ENCODE peak calls at places on chromosome 19, in ten cellular contexts. O, U, J, G, C, F, E, X, P and I are unnamed samples.
A peak's percentile ranks its signal among the peaks of the same experiment; 100 is the strongest.

GRCh38 chr19:1523412-1524205 is at the start of gene PLK5:
- DNase-seq in O (no peak), U (no peak), J (peak; percentile 35), G (peak; percentile 42), C (no peak), F (no peak), E (no peak), X (no peak), P (no peak), I (no peak)

GRCh38 chr19:45677351-45678230 is 9.6 kb downstream of the GIPR start:
- DNase-seq in O (peak; percentile 69), U (peak; percentile 97), J (peak; percentile 51), G (peak; percentile 92), C (no peak), F (peak; percentile 54), E (peak; percentile 36), X (peak; percentile 64), P (peak; percentile 97), I (no peak)

GRCh38 chr19:38049105-38049649 is 142.2 kb downstream of the SIPA1L3 start:
- DNase-seq in O (no peak), U (peak; percentile 29), J (no peak), G (no peak), C (no peak), F (no peak), E (no peak), X (no peak), P (no peak), I (no peak)

GRCh38 chr19:13796301-13797057 is 1.2 kb downstream of the ZSWIM4 start:
- DNase-seq in O (peak; percentile 94), U (peak; percentile 53), J (no peak), G (no peak), C (peak; percentile 30), F (peak; percentile 84), E (peak; percentile 46), X (peak; percentile 88), P (peak; percentile 87), I (peak; percentile 86)

GRCh38 chr19:9934132-9934950 is 2.0 kb downstream of the OLFM2 start:
- DNase-seq in O (peak; percentile 77), U (peak; percentile 68), J (peak; percentile 94), G (peak; percentile 88), C (peak; percentile 80), F (peak; percentile 59), E (peak; percentile 49), X (peak; percentile 82), P (peak; percentile 75), I (no peak)

GRCh38 chr19:8429044-8429443 is 15.7 kb upstream of the HNRNPM start:
- DNase-seq in O (no peak), U (no peak), J (no peak), G (no peak), C (no peak), F (no peak), E (no peak), X (no peak), P (no peak), I (no peak)

GRCh38 chr19:29329460-29330134 is 116.6 kb upstream of the UQCRFS1 start:
- DNase-seq in O (no peak), U (no peak), J (peak; percentile 26), G (peak; percentile 76), C (no peak), F (no peak), E (no peak), X (no peak), P (peak; percentile 36), I (no peak)

GRCh38 chr19:7257148-7258041 is 36.8 kb downstream of the INSR start:
- DNase-seq in O (no peak), U (peak; percentile 59), J (peak; percentile 28), G (no peak), C (no peak), F (peak; percentile 24), E (no peak), X (no peak), P (peak; percentile 5), I (no peak)

GRCh38 chr19:51921949-51922348 is 5.3 kb upstream of the ZNF613 start:
- DNase-seq in O (no peak), U (no peak), J (no peak), G (no peak), C (no peak), F (no peak), E (no peak), X (no peak), P (no peak), I (no peak)

GRCh38 chr19:35114656-35115537 is 726 bp upstream of the FXYD3 start:
- DNase-seq in O (peak; percentile 82), U (peak; percentile 80), J (peak; percentile 85), G (peak; percentile 74), C (peak; percentile 89), F (peak; percentile 63), E (peak; percentile 75), X (peak; percentile 83), P (peak; percentile 74), I (no peak)
- H3K27ac ChIP-seq in O (peak overlapping the region; percentile 55), U (peak overlapping the region; percentile 88), J (no peak overlapping the region), G (no peak overlapping the region), C (peak overlapping the region; percentile 98), F (no peak overlapping the region), E (peak overlapping the region; percentile 83), X (no peak overlapping the region), P (peak overlapping the region; percentile 36), I (no peak overlapping the region)

GRCh38 chr19:16970821-16971220 is 55.8 kb downstream of the CPAMD8 start:
- DNase-seq in O (no peak), U (no peak), J (no peak), G (no peak), C (no peak), F (no peak), E (no peak), X (no peak), P (no peak), I (no peak)

DNA sequence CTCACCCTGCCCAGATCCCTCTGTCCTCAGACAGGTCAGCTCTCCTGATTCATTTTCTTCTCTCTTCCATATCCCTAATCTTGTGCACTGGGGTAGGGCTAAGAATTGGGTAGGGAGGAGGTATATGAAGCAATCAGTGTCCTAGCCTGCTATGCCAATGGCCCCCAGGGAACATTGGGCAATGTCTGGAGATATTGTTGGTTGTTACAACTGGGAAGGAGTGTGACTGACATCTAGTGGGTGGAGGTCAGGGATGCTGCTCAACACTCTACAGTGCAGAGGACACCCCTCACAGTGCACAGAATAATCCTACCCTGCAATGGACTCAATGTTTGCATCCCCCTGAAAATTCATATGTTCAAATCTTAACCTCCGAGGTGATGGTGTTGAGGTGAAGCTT is 57.5 kb downstream of the CPAMD8 start:
- DNase-seq in O (no peak), U (no peak), J (peak; percentile 37), G (no peak), C (peak; percentile 25), F (no peak), E (no peak), X (no peak), P (peak; percentile 23), I (no peak)
- TF ChIP-seq CTCF in O (no peak), U (no peak), J (peak; percentile 51), G (peak; percentile 41), C (peak; percentile 62), F (no peak), E (no peak), X (no peak), P (no peak), I (no peak)

DNA sequence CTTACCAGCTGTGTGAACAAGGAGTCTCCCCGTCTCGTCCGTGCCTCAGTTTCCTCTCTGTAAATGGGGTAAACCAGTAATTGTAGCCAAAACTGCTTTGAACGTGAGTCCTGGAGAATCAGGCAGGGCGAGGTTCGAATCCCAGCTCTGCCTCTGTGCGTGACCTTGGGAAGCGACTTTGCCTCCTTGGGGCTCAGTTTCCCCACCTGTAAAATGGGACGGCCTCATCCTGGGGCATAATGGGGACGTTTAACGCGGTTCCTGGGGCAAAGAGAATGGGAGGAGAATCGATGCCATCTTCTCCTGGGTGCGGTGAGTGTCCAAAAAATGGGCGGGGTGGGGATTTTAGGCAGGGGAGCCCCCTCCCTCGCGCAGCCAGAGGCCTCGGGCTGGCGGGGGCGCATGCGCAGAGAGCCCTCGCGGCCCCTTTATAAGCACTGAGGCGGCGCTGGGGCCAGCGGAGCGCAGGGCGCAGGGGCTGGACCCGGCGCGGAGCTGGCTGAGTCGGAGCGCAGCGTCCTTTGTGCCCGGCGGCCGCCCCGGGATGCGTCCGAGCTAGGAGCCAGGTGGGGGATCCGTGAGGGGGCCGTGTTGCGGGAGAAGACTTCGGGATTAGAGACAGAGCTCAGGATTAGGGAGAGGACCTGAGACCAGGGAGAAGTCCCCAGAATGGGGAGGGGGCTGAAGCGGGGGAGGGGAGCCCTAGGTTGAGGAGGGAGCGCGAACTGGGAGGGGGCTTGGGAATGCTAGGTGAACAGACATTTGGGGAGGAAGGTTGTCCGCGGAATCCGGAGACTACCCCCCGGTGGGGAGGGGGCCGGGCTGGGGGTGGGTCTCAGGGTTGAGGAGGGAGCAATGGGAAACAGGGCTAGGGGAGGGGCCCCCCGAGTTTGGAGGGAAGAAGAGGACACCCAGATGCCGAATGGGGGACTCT is at the start of gene NCAN:
- DNase-seq in O (no peak), U (no peak), J (peak; percentile 39), G (peak; percentile 65), C (peak; percentile 48), F (no peak), E (no peak), X (no peak), P (no peak), I (no peak)
- H3K4me3 ChIP-seq in O (no peak within 1 kb of the TSS), U (no peak within 1 kb of the TSS), J (no peak within 1 kb of the TSS), G (no peak within 1 kb of the TSS), C (peak within 1 kb of the TSS; percentile 41), F (no peak within 1 kb of the TSS), E (no peak within 1 kb of the TSS), X (no peak within 1 kb of the TSS), P (no peak within 1 kb of the TSS), I (no peak within 1 kb of the TSS)

DNA sequence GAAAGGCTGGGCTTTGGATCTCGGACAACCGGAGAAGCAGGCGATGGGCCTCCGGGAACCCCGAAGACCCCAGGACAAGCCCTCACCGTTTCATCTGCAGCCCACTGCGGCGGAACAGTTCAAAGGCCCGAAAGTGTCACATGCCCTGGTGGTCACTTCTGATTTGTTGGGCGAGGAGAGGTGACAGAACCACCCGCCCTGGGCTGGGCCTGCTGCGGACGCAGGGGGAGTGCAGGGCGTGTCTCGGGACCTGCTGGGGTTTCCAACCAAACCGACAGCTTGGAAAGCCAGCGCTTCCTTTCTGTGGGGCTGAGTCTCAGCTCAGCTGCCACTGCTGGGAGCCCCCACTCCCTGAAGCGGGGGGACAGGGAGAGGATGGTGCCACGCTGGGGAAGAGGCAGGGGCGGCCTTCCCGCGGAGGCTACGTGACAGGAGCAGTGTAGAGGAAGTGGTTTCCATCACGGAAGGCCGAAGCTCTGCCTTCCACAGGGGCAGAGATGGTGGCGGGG is 22.8 kb upstream of the ZBTB7A start:
- DNase-seq in O (no peak), U (no peak), J (no peak), G (no peak), C (no peak), F (peak; percentile 48), E (no peak), X (peak; percentile 70), P (no peak), I (no peak)
- H3K27ac ChIP-seq in O (no peak overlapping the region), U (no peak overlapping the region), J (peak overlapping the region; percentile 63), G (no peak overlapping the region), C (no peak overlapping the region), F (peak overlapping the region; percentile 27), E (no peak overlapping the region), X (no peak overlapping the region), P (no peak overlapping the region), I (no peak overlapping the region)

DNA sequence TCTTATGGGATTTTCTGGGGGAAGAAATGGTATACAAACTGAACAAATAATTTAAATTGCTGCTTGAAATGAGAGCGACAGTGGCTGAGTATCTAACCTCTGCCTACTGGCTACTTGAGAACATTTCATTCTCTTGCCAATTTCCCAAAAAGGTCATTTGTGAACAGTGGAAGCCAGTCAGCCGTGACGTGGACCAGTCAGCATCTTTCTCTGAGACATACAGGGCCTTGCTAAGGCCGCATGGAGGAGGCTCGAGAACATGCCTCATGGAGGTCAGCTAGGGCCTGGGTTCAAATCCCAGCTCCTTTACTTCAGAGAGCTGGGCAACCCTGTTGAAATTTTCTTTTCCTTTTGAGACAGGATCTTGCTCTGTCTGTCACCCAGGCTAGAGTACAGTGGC is 20.3 kb downstream of the ZC3H4 start:
- DNase-seq in O (no peak), U (no peak), J (no peak), G (no peak), C (no peak), F (no peak), E (no peak), X (peak; percentile 57), P (no peak), I (no peak)
- TF ChIP-seq CTCF in O (no peak), U (no peak), J (no peak), G (no peak), C (no peak), F (no peak), E (no peak), X (no peak), P (no peak), I (no peak)